ENCODE peak calls at places on chromosome 18, in five cellular contexts. N is NB4, C is heart right ventricle, O is mesothelial cell of epicardium, Q is astrocyte of the spinal cord. H is an unnamed sample.
A peak's percentile ranks its signal among the peaks of the same experiment; 100 is the strongest.

GRCh38 chr18:1075310-1075709 is 170.6 kb downstream of the ADCYAP1 start:
- DNase-seq in N (no peak), O (no peak), Q (no peak), C (no peak), H (no peak)

GRCh38 chr18:63238711-63239110 is 80.9 kb downstream of the BCL2 start:
- DNase-seq in C (no peak), N (no peak), O (no peak), Q (no peak), H (no peak)

GRCh38 chr18:9366126-9366714 is 31.6 kb downstream of the TWSG1 start:
- DNase-seq in Q (peak; percentile 52), N (no peak), C (no peak), O (no peak), H (no peak)

GRCh38 chr18:23450022-23450421 is 3.1 kb upstream of the RIOK3 start:
- DNase-seq in O (no peak), N (no peak), Q (no peak), C (no peak), H (no peak)

GRCh38 chr18:63224574-63224973 is 95.0 kb downstream of the BCL2 start:
- DNase-seq in N (no peak), C (no peak), Q (no peak), O (no peak), H (no peak)

GRCh38 chr18:80006726-80007125 is 18.4 kb upstream of the TXNL4A start:
- DNase-seq in C (no peak), Q (no peak), O (no peak), N (no peak), H (no peak)

GRCh38 chr18:50194623-50195532 is at the start of gene MYO5B:
- DNase-seq in N (no peak), C (peak; percentile 25), Q (no peak), O (peak; percentile 75), H (no peak)

GRCh38 chr18:38033282-38033681 is 467.7 kb upstream of the CELF4 start:
- DNase-seq in Q (peak; percentile 1), C (no peak), O (no peak), N (no peak), H (no peak)

GRCh38 chr18:49944681-49945080 is 131.3 kb upstream of the ACAA2 start:
- DNase-seq in C (no peak), O (peak; percentile 42), N (peak; percentile 15), Q (no peak), H (no peak)

GRCh38 chr18:77054606-77055428 is 77.8 kb downstream of the MBP start:
- DNase-seq in N (peak; percentile 99), O (peak; percentile 60), C (peak; percentile 81), Q (peak; percentile 94), H (peak; percentile 66)

GRCh38 chr18:6661692-6662415 is 67.7 kb upstream of the ARHGAP28 start:
- DNase-seq in N (no peak), Q (no peak), C (no peak), O (no peak), H (no peak)

GRCh38 chr18:23828426-23828825 is 139.2 kb downstream of the LAMA3 start:
- DNase-seq in C (no peak), N (peak; percentile 83), Q (peak; percentile 84), O (no peak), H (peak; percentile 40)

GRCh38 chr18:22552254-22552653 is 134.5 kb upstream of the CTAGE1 start:
- DNase-seq in O (no peak), C (no peak), Q (no peak), N (no peak), H (no peak)

GRCh38 chr18:44497757-44498490 is 182.8 kb upstream of the SETBP1 start:
- DNase-seq in O (no peak), C (no peak), N (no peak), Q (no peak), H (no peak)

GRCh38 chr18:70700496-70700895 is 411.7 kb downstream of the SOCS6 start:
- DNase-seq in C (no peak), Q (no peak), N (no peak), O (no peak), H (no peak)

GRCh38 chr18:55048892-55049291 is 89.6 kb upstream of the CCDC68 start:
- DNase-seq in C (no peak), N (no peak), Q (peak; percentile 62), O (no peak), H (no peak)

GRCh38 chr18:45340884-45341283 is 274.4 kb upstream of the SLC14A2 start:
- DNase-seq in Q (no peak), C (no peak), N (no peak), O (no peak), H (no peak)

GRCh38 chr18:3877678-3878077 is 427.7 kb downstream of the TGIF1 start:
- DNase-seq in Q (no peak), O (no peak), C (no peak), N (peak; percentile 75), H (no peak)

GRCh38 chr18:48589797-48590519 is 51.1 kb downstream of the CTIF start:
- DNase-seq in Q (no peak), C (peak; percentile 77), N (no peak), O (no peak), H (no peak)

DNA sequence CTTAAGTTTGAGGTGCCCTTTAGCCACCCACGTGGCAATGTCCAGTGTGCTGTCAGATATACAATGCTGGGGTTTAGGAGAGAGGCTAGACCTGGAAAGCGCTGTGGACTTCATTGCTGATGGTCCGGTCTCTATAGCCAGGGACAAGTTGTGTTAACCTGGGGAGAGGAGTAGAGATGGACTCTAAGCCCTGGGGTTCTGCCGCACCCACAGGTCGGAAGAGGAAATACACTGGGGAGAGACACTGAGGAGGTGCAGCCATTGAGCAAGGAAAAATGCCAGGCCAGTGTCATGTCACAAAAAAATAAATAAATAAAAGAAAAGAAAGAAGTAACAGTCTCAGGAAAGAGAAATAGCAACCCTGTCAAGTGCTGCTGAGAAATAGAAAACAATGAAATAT is 106.9 kb upstream of the CBLN2 start:
- DNase-seq in O (no peak), Q (no peak), N (no peak), C (no peak), H (no peak)
- TF ChIP-seq CTCF in O (no peak), Q (no peak), N (no peak), C (no peak), H (no peak)

DNA sequence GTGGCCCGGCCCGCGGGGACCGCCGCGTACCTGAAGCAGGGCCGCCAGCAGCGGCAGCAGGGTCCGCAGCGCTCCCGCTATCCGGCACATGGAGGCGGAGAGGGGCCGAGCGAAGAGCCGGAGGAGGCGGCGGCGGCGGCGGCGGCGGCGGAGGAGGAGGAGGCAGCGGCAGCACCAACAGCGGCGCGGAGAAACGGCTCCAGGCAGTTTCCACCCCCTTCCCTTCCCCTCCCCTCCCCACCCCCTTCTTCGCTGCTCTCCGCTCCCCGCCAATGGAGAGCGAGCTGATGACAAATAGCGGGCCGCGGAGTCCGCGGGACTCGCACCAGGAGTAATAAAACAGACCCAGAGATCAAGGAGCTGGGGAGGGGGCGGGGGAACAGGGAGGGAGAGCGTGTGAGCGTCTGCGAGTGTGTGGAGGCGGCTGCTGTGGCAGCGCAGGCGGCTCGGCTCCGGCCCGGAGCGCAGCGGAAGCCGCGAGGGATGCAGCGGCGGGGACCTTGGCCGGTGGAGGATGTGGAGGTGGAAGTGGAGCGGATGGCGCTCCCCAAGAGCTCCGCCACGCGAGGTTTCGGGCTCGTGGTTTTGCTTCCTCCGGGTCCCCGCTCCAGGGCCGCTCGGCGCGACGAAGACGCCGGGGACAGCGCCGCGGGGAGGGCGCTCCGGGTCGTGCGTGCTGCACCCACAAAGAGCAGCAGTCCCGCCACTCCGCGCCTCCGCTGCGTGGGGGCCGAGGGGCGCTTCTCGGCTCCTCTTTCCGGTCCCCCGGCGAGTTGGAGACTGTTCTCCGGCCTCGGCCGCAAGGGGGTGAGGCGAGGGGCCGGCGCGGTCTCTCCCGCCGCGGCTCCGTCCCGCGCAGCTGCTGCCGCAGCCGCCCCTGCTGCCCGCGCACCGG is at the start of gene CDH2:
- DNase-seq in Q (peak; percentile 96), C (peak; percentile 66), O (peak; percentile 73), N (no peak), H (no peak)
- TF ChIP-seq CTCF in Q (peak; percentile 8), C (no peak), O (no peak), N (no peak), H (no peak)

DNA sequence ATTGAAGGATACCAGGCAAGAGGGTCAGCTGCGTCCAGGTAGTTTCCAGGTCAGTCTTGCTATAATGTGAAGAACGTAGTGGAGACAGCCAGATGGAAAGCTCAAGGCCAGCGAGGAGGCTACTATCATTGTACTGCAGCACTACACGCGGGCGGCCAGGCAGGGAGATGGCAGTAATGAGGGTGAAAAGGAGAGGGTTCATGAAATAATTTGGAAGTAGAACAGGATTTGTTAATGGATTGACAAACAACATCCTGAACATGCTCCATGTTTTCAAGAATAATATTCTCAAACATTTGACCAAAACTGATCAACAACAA is 17.1 kb downstream of the SPIRE1 start:
- DNase-seq in O (no peak), N (no peak), Q (no peak), C (no peak), H (no peak)
- TF ChIP-seq CTCF in O (no peak), N (no peak), Q (no peak), C (no peak), H (no peak)

GRCh38 chr18:69002233-69002632 is 204.4 kb downstream of the CCDC102B start:
- DNase-seq in O (no peak), C (no peak), Q (no peak), N (peak; percentile 12), H (no peak)
- TF ChIP-seq CTCF in O (peak; percentile 47), C (no peak), Q (peak; percentile 6), N (peak; percentile 25), H (no peak)

DNA sequence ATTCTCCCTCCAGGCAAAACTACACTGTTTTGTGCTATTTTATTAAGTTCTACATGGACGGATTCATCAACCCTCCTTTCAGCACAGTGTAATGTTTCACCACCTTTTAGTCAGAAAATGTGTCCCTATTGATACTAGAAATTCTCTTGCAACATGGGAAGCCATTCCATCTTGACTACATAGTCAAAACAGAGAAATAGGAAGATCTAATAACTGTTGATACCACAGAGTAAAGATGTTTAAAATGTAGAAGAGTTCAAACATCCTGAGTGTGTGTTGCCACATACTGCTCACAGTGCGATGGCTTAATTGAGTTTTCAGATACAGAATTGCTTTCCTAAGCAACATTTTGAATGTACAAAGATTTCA is 492.2 kb upstream of the RAB12 start:
- DNase-seq in C (no peak), O (no peak), N (no peak), Q (peak; percentile 16), H (no peak)
- TF ChIP-seq CTCF in C (no peak), O (no peak), N (no peak), Q (no peak), H (no peak)

DNA sequence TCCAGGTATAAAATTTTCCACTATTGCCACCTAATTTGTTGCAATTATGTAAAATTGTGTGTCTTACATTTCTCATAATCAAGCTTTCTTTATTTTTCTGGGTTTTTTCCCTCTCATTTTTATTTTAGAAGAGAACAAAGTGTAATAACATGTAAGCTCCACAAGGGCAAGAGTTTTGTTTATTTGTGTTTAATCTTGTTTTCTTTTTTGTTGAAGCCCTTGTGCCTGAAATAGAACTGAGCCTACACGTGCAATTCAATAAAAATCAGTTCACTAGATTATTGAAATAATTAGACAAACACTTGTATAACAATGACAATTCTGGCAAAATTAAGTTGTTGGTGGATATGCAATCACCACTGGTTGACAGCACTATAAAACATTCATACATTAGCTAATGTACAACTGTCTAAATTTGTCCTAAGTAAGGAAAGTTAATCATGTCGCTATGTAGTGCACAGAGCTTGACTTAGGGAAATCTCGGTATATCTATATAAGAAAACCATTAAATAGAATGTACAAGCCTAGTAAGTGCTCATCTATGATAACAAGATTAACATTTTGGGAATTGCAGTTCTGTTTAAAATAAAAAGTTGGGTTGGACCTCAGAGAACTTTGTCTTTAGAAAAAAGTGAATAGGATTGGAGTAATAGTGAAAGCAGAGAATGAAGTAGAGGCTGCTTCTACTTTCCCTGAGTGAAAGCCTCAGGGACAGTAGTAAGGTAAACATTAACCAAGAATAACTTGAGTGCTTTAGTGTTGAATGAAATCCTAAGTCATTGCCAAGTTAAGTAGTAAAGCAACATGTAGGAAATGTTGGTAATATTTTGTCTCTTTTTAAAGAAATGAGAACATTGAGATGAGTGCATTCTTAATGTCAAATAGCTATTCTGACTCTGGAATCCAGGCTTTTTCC is 37.4 kb upstream of the NOL4 start:
- DNase-seq in Q (no peak), C (no peak), O (no peak), N (no peak), H (no peak)
- TF ChIP-seq CTCF in Q (no peak), C (no peak), O (peak; percentile 52), N (no peak), H (no peak)